ENCODE peak calls at places on chromosome 15, in six cellular contexts. A is sigmoid colon, R is suprapubic skin, M is heart left ventricle, D is IMR-90, F is ovary. T is an unnamed sample. For H3K36me3, the result is how much of the 10 kb centered on the place peaks cover.

GRCh38 chr15:33068531-33068990 is 126.0 kb downstream of the FMN1 start:
- DNase-seq in A (no peak), R (no peak), M (no peak), D (no peak), F (no peak), T (peak)

GRCh38 chr15:46646476-46646875 is 1011.6 kb downstream of the SQOR start:
- DNase-seq in A (no peak), R (no peak), M (no peak), D (no peak), F (no peak), T (no peak)

GRCh38 chr15:38699633-38700230 is 135.1 kb upstream of the RASGRP1 start:
- DNase-seq in A (no peak), R (no peak), M (peak), D (peak), F (no peak), T (peak)

GRCh38 chr15:31265871-31266711 is 60.5 kb upstream of the KLF13 start:
- DNase-seq in A (peak), R (peak), M (peak), D (no peak), F (no peak), T (no peak)

GRCh38 chr15:92848852-92849598 is 51.1 kb upstream of the CHD2 start:
- DNase-seq in A (no peak), R (no peak), M (no peak), D (peak), F (no peak), T (no peak)

GRCh38 chr15:57797608-57798267 is 91.2 kb downstream of the POLR2M start:
- DNase-seq in A (no peak), R (no peak), M (no peak), D (no peak), F (no peak), T (no peak)

GRCh38 chr15:99424978-99425665 is 140.7 kb upstream of the MEF2A start:
- DNase-seq in A (peak), R (peak), M (peak), D (peak), F (peak), T (no peak)

GRCh38 chr15:72764656-72765055 is 18.9 kb downstream of the ADPGK start:
- DNase-seq in A (no peak), R (no peak), M (no peak), D (peak), F (no peak), T (no peak)

GRCh38 chr15:55031732-55032131 is 165.0 kb downstream of the RSL24D1 start:
- DNase-seq in A (no peak), R (no peak), M (no peak), D (no peak), F (no peak), T (no peak)

GRCh38 chr15:34359416-34359815 is 7.6 kb downstream of the LPCAT4 start:
- DNase-seq in A (no peak), R (no peak), M (no peak), D (no peak), F (no peak), T (no peak)

GRCh38 chr15:85380860-85381535 is 595 bp downstream of the AKAP13 start:
- DNase-seq in A (peak), R (no peak), M (peak), D (no peak), F (peak), T (peak)

GRCh38 chr15:67070892-67071664 is 5.7 kb downstream of the SMAD3 start:
- DNase-seq in A (no peak), R (no peak), M (no peak), D (peak), F (no peak), T (no peak)

DNA sequence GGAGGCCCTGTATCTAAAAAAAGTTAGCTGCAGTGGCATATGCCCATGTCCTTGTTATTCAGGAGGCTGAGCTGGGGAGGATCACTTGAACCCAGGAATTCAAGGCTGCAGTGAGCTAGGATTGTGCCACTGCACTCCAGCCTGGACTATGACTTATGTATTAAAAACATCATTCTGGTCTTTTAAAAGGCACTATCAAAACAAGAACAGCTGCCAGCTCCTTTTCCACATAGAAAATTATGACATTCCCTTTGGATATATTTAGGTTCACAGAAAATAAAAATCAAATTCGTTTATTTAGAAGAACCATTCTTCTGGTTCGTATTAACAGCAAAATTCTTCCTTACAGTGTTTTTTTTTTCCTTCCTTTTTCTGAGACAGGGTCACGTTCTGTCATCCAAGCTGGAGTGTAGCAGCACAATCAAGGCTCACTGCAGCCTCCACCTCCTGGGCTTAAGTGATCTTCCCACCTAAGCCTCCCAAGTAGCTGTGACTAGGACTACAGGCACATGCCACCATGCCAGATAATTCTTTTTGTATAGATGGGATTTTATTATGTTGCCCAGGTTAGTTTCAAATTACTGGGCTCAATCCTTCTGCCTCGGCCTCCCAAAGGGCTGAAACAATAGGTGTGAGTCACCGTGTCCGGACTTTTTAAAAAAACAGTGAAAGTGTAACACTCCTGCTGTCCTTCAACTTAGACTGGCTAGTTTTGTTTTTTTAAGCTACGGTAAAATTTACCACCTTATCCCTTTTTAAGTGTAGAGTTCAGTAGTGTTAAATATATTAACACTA is 13.9 kb downstream of the ICE2 start:
- DNase-seq in A (no peak), R (no peak), M (no peak), D (no peak), F (no peak), T (no peak)
- H3K36me3 ChIP-seq in A (under half), R (half or more), M (half or more), D (under half), F (under half), T (under half)

GRCh38 chr15:69810441-69811071 is 287.2 kb downstream of the TLE3 start:
- DNase-seq in A (no peak), R (no peak), M (peak), D (no peak), F (no peak), T (no peak)

GRCh38 chr15:69807752-69808151 is 290.0 kb downstream of the TLE3 start:
- DNase-seq in A (no peak), R (no peak), M (peak), D (peak), F (no peak), T (no peak)

GRCh38 chr15:69809421-69809820 is 288.3 kb downstream of the TLE3 start:
- DNase-seq in A (no peak), R (no peak), M (no peak), D (no peak), F (no peak), T (no peak)

GRCh38 chr15:69806287-69806915 is 291.3 kb downstream of the TLE3 start:
- DNase-seq in A (no peak), R (no peak), M (no peak), D (no peak), F (no peak), T (no peak)

GRCh38 chr15:69808756-69809155 is 289.0 kb downstream of the TLE3 start:
- DNase-seq in A (no peak), R (no peak), M (no peak), D (peak), F (no peak), T (no peak)
- TF ChIP-seq CTCF in A (no peak), R (no peak), M (no peak), D (no peak), F (no peak), T (no peak)

DNA sequence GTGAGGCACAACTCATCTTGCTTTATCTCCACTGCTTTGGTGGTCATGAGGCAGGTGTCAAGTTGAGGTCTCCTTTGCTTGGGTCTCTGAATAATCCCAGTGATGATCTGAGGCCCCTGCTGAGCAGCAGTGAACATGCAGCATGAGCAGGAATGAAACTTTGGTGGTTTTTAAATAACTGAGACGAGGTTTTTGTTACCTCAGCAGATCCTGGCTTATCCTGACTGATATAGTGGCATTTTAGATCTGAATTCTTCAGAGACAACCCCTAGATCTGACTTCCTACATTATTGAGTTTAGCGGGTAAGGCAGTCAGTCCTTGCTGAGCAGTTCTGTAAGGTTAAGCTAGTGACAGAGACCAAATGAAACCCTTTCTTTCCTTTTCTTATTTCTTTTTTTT is 230.4 kb downstream of the ARRDC4 start:
- DNase-seq in A (no peak), R (no peak), M (no peak), D (no peak), F (no peak), T (no peak)
- TF ChIP-seq POLR2A in A (no peak), R (no peak), M (no peak), D (no peak), F (no peak), T (no peak)

GRCh38 chr15:74780523-74780982 is 1.3 kb upstream of the CSK start:
- DNase-seq in A (no peak), R (no peak), M (no peak), D (no peak), F (no peak), T (no peak)
- H3K36me3 ChIP-seq in A (under half), R (under half), M (under half), D (under half), F (under half), T (under half)

DNA sequence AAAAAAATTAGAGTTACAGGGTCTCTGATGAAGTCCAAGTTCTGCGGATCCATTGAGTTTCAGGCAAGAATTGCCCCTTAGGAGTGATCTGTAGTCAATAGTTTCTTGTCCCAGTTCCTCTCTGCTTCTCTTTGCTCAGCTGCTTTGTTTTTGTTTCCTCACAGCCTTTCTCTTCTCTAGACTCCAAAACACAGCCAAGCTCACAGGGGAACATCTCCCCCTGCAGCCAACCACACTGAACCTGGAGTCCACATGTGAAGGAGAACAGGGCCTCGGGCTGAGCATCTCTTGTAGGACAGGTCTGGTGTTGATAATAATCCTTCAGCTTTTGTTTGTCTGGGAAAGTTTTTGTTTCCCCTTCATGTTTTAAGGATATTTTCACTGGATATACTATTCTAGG is 202.6 kb upstream of the ATP10A start:
- DNase-seq in A (no peak), R (no peak), M (no peak), D (no peak), F (no peak), T (no peak)
- TF ChIP-seq CTCF in A (no peak), R (no peak), M (no peak), D (no peak), F (no peak), T (no peak)

GRCh38 chr15:70853855-70854668 is at the start of gene LARP6:
- DNase-seq in A (peak), R (no peak), M (peak), D (peak), F (peak), T (peak)
- TF ChIP-seq POLR2A in A (no peak), R (no peak), M (peak), D (peak), F (peak), T (peak)

GRCh38 chr15:28182216-28182615 is 83.1 kb upstream of the OCA2 start:
- DNase-seq in A (no peak), R (no peak), M (no peak), D (no peak), F (no peak), T (no peak)
- H3K36me3 ChIP-seq in A (under half), R (under half), M (half or more), D (under half), F (under half), T (under half)

DNA sequence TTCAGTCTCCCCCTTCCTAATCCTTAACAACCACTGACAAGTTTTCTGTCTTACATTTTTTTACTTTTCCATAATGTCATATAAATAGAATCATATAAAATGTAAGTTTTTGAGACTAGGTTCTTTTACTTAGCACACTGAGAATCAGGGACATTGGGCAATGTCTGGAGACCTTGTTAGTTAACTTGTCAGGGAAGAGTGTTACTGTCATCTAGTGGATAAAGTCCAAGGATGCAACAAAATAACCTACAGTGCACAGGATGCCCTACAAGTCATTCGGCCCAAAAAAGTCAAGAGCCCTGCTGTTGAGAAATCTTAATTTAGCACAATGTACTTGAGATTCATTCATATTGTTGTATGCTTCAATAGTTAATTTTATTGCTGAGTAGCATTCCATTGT is 95.6 kb upstream of the MCTP2 start:
- DNase-seq in A (no peak), R (no peak), M (no peak), D (no peak), F (no peak), T (no peak)
- TF ChIP-seq CTCF in A (no peak), R (no peak), M (no peak), D (no peak), F (no peak), T (no peak)

T was measured in thyroid gland.